ENCODE peak calls at places on chromosomes 2 and 18, in nine cellular contexts. Q, S, M, R, Y, L, K, A and E are unnamed samples.

GRCh38 chr2:27294928-27295327 is 12.7 kb downstream of the TRIM54 start:
- DNase-seq in Q (no peak), S (no peak), M (no peak), R (no peak), Y (no peak), L (no peak), K (no peak), A (no peak), E (no peak)

GRCh38 chr2:58156780-58157179 is 84.3 kb downstream of the FANCL start:
- DNase-seq in Q (no peak), S (no peak), M (no peak), R (no peak), Y (no peak), L (no peak), K (no peak), A (no peak), E (peak; percentile 23)

GRCh38 chr2:30770791-30771190 is 36.5 kb downstream of the CAPN13 start:
- DNase-seq in Q (no peak), S (no peak), M (no peak), R (no peak), Y (no peak), L (no peak), K (no peak), A (no peak), E (no peak)

GRCh38 chr2:126894585-126895182 is 4.0 kb upstream of the TEX51 start:
- DNase-seq in Q (no peak), S (no peak), M (no peak), R (no peak), Y (peak; percentile 6), L (no peak), K (no peak), A (no peak), E (no peak)

GRCh38 chr2:62741954-62742722 is 36.6 kb downstream of the EHBP1 start:
- DNase-seq in Q (no peak), S (no peak), M (no peak), R (no peak), Y (no peak), L (no peak), K (no peak), A (no peak), E (no peak)

GRCh38 chr2:101190753-101191516 is 39.8 kb upstream of the TBC1D8 start:
- DNase-seq in Q (no peak), S (no peak), M (no peak), R (no peak), Y (no peak), L (no peak), K (peak; percentile 25), A (no peak), E (no peak)

GRCh38 chr2:74138219-74138951 is 9.3 kb downstream of the BOLA3 start:
- DNase-seq in Q (no peak), S (no peak), M (no peak), R (no peak), Y (no peak), L (no peak), K (no peak), A (no peak), E (no peak)

GRCh38 chr2:233862261-233862768 is 5.9 kb downstream of the MSL3B start:
- DNase-seq in Q (no peak), S (no peak), M (peak; percentile 13), R (no peak), Y (no peak), L (peak; percentile 26), K (no peak), A (no peak), E (no peak)

GRCh38 chr2:120473522-120474271 is 127.8 kb downstream of the INHBB start:
- DNase-seq in Q (no peak), S (peak; percentile 63), M (no peak), R (no peak), Y (peak; percentile 79), L (no peak), K (no peak), A (no peak), E (no peak)

GRCh38 chr2:189982777-189983394 is 79.6 kb downstream of the MSTN start:
- DNase-seq in Q (no peak), S (no peak), M (peak; percentile 37), R (peak; percentile 11), Y (no peak), L (peak; percentile 47), K (no peak), A (no peak), E (peak; percentile 8)

GRCh38 chr2:36672199-36672598 is 24.3 kb upstream of the VIT start:
- DNase-seq in Q (no peak), S (no peak), M (peak; percentile 64), R (peak; percentile 62), Y (no peak), L (peak; percentile 69), K (peak; percentile 64), A (no peak), E (peak; percentile 77)

GRCh38 chr2:232545511-232546375 is 4.6 kb downstream of the TIGD1 start:
- DNase-seq in Q (no peak), S (no peak), M (no peak), R (no peak), Y (no peak), L (no peak), K (no peak), A (no peak), E (no peak)

GRCh38 chr18:79246309-79247108 is 149.2 kb upstream of the NFATC1 start:
- DNase-seq in Q (peak; percentile 72), S (peak; percentile 71), M (peak; percentile 84), R (peak; percentile 88), Y (peak; percentile 68), L (peak; percentile 83), K (peak; percentile 66), A (peak; percentile 65), E (peak; percentile 80)

GRCh38 chr2:103004426-103004942 is 242.7 kb downstream of the TMEM182 start:
- DNase-seq in Q (no peak), S (no peak), M (no peak), R (no peak), Y (no peak), L (no peak), K (no peak), A (no peak), E (no peak)

GRCh38 chr2:133598769-133599168 is 30.5 kb upstream of the NCKAP5 start:
- DNase-seq in Q (no peak), S (no peak), M (no peak), R (no peak), Y (no peak), L (no peak), K (no peak), A (no peak), E (no peak)

GRCh38 chr2:190180313-190181065 is 118.0 kb upstream of the MSTN start:
- DNase-seq in Q (peak; percentile 88), S (peak; percentile 85), M (peak; percentile 30), R (peak; percentile 84), Y (peak; percentile 81), L (peak; percentile 86), K (peak; percentile 10), A (peak; percentile 71), E (no peak)

GRCh38 chr2:207716061-207716460 is 4.6 kb downstream of the CCNYL1 start:
- DNase-seq in Q (no peak), S (no peak), M (no peak), R (no peak), Y (no peak), L (no peak), K (no peak), A (no peak), E (no peak)

GRCh38 chr2:207711750-207712487 is 479 bp downstream of the CCNYL1 start:
- DNase-seq in Q (peak; percentile 61), S (peak; percentile 60), M (peak; percentile 32), R (no peak), Y (peak; percentile 60), L (peak; percentile 61), K (peak; percentile 33), A (peak; percentile 50), E (peak; percentile 42)

GRCh38 chr2:207706936-207707860 is 4.2 kb upstream of the CCNYL1 start:
- DNase-seq in Q (no peak), S (no peak), M (no peak), R (no peak), Y (no peak), L (peak; percentile 34), K (no peak), A (no peak), E (no peak)

GRCh38 chr2:207710814-207711740 is at the start of gene CCNYL1:
- DNase-seq in Q (peak; percentile 100), S (peak; percentile 99), M (peak; percentile 99), R (peak; percentile 100), Y (peak; percentile 99), L (peak; percentile 99), K (peak; percentile 99), A (peak; percentile 98), E (peak; percentile 100)
- TF ChIP-seq CTCF in Q (no peak), S (peak; percentile 57), M (no peak), R (no peak), Y (peak; percentile 61), L (no peak), K (peak; percentile 11), A (peak; percentile 32), E (peak; percentile 24)

GRCh38 chr18:48729421-48729820 is 190.6 kb downstream of the CTIF start:
- DNase-seq in Q (no peak), S (no peak), M (no peak), R (no peak), Y (no peak), L (no peak), K (no peak), A (no peak), E (peak; percentile 54)
- H3K4me3 ChIP-seq in Q (no peak overlapping the region), S (no peak overlapping the region), M (no peak overlapping the region), R (no peak overlapping the region), Y (no peak overlapping the region), L (no peak overlapping the region), K (no peak overlapping the region), A (no peak overlapping the region), E (no peak overlapping the region)

DNA sequence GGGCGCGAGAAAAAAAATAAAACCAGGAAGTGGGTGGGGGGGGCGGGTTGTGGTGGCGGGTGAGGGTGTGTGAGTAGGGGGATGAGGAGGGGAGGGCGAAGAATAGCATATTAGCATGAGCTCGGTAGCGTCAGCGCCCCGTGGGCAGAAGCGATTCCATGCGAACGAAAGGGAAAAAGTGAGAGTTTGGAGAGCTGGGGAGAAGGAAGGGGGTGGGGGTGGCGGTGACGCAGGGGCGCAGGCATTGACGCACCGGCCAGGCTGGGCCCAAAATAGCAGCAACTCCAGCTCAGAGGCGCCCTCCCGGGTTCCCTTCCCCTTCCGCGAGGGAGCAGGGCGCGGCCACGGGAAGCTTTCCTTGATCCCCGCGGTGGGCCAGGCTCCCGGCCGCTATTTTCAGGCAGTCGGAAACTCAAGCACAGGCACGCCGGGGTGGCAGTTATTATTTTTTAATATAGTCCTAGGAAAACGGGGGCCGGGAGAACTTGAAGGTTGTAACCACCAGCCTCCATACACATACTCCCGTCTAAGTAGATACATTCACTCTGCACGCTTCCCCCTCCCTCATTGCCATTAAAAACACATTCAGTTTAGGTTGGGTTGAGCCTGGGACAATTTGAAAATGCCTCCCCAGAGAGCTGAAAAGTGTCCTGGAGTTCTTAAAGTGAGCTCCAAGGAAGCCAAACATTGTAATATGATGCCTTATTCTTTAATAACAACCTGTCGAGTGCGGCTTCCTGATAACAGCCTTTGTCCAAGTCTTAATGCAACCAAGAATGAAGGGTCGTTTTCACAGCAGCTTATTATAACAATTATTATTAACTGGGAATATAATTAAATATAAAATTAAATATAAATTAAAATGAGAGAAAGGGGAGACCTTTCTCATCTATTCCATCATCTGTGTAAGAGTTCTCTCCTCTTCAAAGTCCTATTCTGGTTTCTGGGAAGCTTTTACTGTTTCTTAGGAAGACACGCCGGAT is 2.3 kb upstream of the NR4A2 start:
- DNase-seq in Q (peak; percentile 97), S (peak; percentile 92), M (peak; percentile 91), R (peak; percentile 76), Y (peak; percentile 89), L (peak; percentile 72), K (peak; percentile 96), A (peak; percentile 93), E (peak; percentile 90)
- TF ChIP-seq CTCF in Q (peak; percentile 17), S (no peak), M (no peak), R (peak; percentile 1), Y (no peak), L (no peak), K (peak; percentile 20), A (no peak), E (peak; percentile 34)

GRCh38 chr2:11830708-11831301 is 84.4 kb downstream of the LPIN1 start:
- DNase-seq in Q (no peak), S (no peak), M (no peak), R (no peak), Y (no peak), L (no peak), K (no peak), A (no peak), E (no peak)
- H3K4me3 ChIP-seq in Q (peak overlapping the region; percentile 22), S (no peak overlapping the region), M (peak overlapping the region; percentile 37), R (no peak overlapping the region), Y (no peak overlapping the region), L (peak overlapping the region; percentile 29), K (peak overlapping the region; percentile 54), A (peak overlapping the region; percentile 39), E (peak overlapping the region; percentile 15)